ENCODE peak calls at places on chromosomes 13 and 19, in eight cellular contexts. Q, T, G, E, X, W, H and O are unnamed samples.

GRCh38 chr13:28100149-28101121 is at the start of gene FLT3:
- DNase-seq in E (peak), T (peak), W (no peak), G (no peak), H (no peak), X (no peak), Q (no peak), O (peak)

GRCh38 chr13:30409911-30410704 is 12.2 kb upstream of the UBE2L5 start:
- DNase-seq in E (peak), Q (peak), H (no peak), G (no peak), W (no peak), T (no peak), X (no peak), O (peak)

GRCh38 chr19:409515-410242 is 732 bp upstream of the C2CD4C start:
- DNase-seq in Q (peak), H (no peak), T (peak), W (no peak), G (no peak), E (no peak), X (peak), O (no peak)

GRCh38 chr19:37342753-37343152 is 28.1 kb upstream of the ZNF527 start:
- DNase-seq in Q (no peak), W (no peak), T (no peak), G (no peak), H (no peak), X (no peak), E (no peak), O (no peak)

GRCh38 chr19:40704491-40705361 is 12.0 kb downstream of the COQ8B start:
- DNase-seq in G (no peak), X (no peak), E (no peak), H (no peak), T (no peak), W (no peak), Q (no peak), O (no peak)

GRCh38 chr19:13001502-13002388 is 6.5 kb downstream of the NFIX start:
- DNase-seq in X (no peak), G (no peak), T (no peak), E (no peak), H (no peak), Q (peak), W (no peak), O (no peak)

GRCh38 chr19:42175952-42176648 is 41.4 kb downstream of the DEDD2 start:
- DNase-seq in T (no peak), E (no peak), G (no peak), X (no peak), W (no peak), H (no peak), Q (no peak), O (peak)

GRCh38 chr19:48644355-48644754 is 1.6 kb downstream of the CA11 start:
- DNase-seq in G (no peak), E (no peak), W (no peak), Q (no peak), H (no peak), T (no peak), X (no peak), O (no peak)

GRCh38 chr19:16076958-16077611 is 790 bp downstream of the TPM4 start:
- DNase-seq in X (no peak), W (no peak), H (no peak), Q (peak), G (no peak), E (peak), T (no peak), O (peak)

GRCh38 chr19:39873385-39873784 is 27.2 kb upstream of the FBL start:
- DNase-seq in X (no peak), E (no peak), G (no peak), H (no peak), Q (no peak), T (no peak), W (no peak), O (no peak)

GRCh38 chr19:30778961-30779690 is 406.9 kb downstream of the ZNF536 start:
- DNase-seq in E (no peak), Q (no peak), H (no peak), T (no peak), W (no peak), G (no peak), X (no peak), O (no peak)

GRCh38 chr13:97241761-97242160 is 19.6 kb downstream of the MBNL2 start:
- DNase-seq in H (no peak), W (no peak), X (no peak), G (no peak), T (peak), E (no peak), Q (no peak), O (no peak)

GRCh38 chr19:8146877-8147575 is 2.4 kb downstream of the FBN3 start:
- DNase-seq in H (no peak), W (no peak), G (no peak), Q (no peak), T (no peak), X (no peak), E (no peak), O (no peak)